ENCODE peak calls at places on chromosomes 13 and 19, in four cellular contexts. I is K562, G is HepG2, U is A549. B is an unnamed sample.

GRCh38 chr19:39155114-39155700 is 29.6 kb downstream of the PAK4 start:
- DNase-seq in I (no peak), G (no peak), U (no peak), B (no peak)

GRCh38 chr13:27406178-27406939 is 18.1 kb upstream of the GTF3A start:
- DNase-seq in G (peak), U (peak), I (peak), B (no peak)

GRCh38 chr13:79491715-79492114 is 10.8 kb downstream of the NDFIP2 start:
- DNase-seq in G (no peak), I (no peak), U (no peak), B (no peak)

GRCh38 chr13:58238972-58239773 is 607.6 kb downstream of the PCDH17 start:
- DNase-seq in I (no peak), G (no peak), U (no peak), B (no peak)

GRCh38 chr19:31356587-31357314 is 7.5 kb upstream of the TSHZ3 start:
- DNase-seq in G (no peak), I (peak), U (no peak), B (no peak)

GRCh38 chr13:21297452-21297851 is 121.0 kb downstream of the MRPL57 start:
- DNase-seq in I (peak), G (no peak), U (no peak), B (no peak)

GRCh38 chr19:10566658-10567410 is 1.0 kb upstream of the KRI1 start:
- DNase-seq in U (no peak), I (peak), G (no peak), B (peak)

GRCh38 chr19:5545984-5546383 is 21.8 kb downstream of the TINCR start:
- DNase-seq in G (no peak), I (no peak), U (no peak), B (no peak)

GRCh38 chr13:63201493-63201892 is 1785.8 kb upstream of the PCDH20 start:
- DNase-seq in U (no peak), I (no peak), G (no peak), B (no peak)

GRCh38 chr19:10292789-10293636 is 3.3 kb downstream of the ICAM5 start:
- DNase-seq in G (no peak), I (peak), U (no peak), B (no peak)

GRCh38 chr19:801861-802496 is 4.7 kb downstream of the PTBP1 start:
- DNase-seq in I (no peak), U (no peak), G (no peak), B (no peak)

GRCh38 chr13:111976474-111977183 is 90.3 kb upstream of the SOX1 start:
- DNase-seq in G (no peak), I (no peak), U (no peak), B (no peak)

GRCh38 chr19:15195987-15196682 is 4.7 kb downstream of the NOTCH3 start:
- DNase-seq in G (no peak), I (no peak), U (no peak), B (no peak)
- TF ChIP-seq CHD4 in G (no peak), I (no peak), U (no peak), B (no peak)

GRCh38 chr13:46812398-46812797 is 15.4 kb upstream of the ESD start:
- DNase-seq in I (no peak), U (no peak), G (no peak), B (no peak)
- TF ChIP-seq POLR2AphosphoS2 in I (no peak), U (no peak), G (no peak), B (no peak)

DNA sequence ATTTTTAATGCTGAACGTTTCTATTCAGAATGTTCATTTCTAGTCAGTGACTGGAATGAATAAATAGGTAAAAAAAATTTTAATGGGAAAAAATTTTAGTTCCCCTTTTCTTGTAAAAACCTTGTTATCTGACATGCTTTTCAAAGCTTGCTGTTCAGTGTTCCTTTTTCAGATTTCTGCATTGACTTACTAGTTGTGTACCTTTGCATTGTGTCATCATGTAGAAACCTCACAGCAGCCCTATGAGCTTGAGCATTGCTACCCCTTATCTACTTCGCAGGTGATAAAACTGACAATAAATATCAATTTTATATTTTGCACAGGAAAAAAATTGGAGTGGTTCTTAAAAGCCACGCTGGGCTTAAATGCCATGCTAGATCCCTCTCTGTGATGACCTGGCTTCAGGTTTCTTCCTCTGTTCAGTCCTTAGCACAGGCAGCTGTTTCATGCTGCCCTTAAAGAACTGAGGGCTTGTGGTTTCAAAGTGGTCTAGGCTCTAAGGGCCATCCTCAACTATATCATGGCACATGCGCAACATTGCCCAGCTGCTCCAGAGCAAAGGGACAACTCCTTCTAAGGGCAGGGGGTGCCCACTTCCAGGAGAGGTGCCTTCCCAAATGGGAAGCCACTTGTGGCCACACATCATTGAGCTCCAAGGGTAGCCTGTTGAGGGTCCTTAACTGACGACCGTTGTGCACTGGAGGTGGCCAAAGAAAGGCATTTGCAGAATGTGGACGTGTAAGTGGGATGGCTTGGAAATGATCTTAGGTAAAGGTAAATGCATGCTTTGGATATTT is 7.5 kb downstream of the GPR183 start:
- DNase-seq in I (no peak), U (no peak), G (no peak), B (no peak)
- TF ChIP-seq CHD4 in I (no peak), U (no peak), G (no peak), B (no peak)

DNA sequence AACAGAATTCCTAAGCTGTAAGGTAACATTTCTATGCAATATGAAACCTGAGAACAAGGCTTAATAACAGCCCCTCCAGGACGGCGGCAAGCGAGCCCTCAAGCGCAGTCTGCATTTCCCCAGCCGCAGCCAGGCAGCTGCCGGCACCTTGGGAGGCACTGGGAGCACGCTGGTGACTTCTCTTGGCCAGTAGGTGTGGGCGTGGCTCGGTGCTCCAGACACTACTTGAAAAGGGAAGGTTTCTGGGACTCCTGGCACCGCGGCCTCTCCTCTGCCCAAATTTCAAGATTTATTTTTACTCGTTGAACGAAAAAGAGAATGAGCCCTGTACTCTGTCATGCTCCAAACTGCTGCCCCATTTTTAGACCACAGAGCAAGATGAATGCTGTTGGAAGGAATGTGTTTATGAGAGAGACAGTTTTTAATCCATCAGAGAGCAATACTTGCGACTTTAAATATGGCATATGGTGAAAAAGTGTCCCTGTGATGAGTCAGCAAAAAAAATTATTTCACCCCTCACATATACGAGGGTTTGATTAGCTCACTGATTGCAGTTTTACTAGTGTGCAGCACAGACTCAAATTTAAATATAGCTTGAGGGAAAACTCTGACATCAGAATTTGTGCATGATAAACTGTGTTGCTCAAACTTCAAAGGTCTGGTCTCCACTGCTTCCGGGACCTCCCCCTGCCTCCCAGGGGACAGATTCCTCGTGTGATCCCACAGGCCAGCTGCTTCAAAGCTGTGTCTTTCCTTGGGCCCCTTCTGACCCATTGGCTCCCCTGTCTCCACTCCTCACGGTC is 81.3 kb downstream of the COL4A2 start:
- DNase-seq in I (no peak), G (no peak), U (no peak), B (no peak)
- TF ChIP-seq POLR2AphosphoS2 in I (no peak), G (no peak), U (no peak), B (no peak)

GRCh38 chr19:44002566-44003460 is at the start of gene ZNF230:
- DNase-seq in U (peak), G (peak), I (peak), B (peak)

GRCh38 chr19:44007473-44007872 is 4.7 kb downstream of the ZNF230 start:
- DNase-seq in I (no peak), U (no peak), G (no peak), B (no peak)

GRCh38 chr19:44002212-44002565 is 568 bp upstream of the ZNF230 start:
- DNase-seq in U (peak), I (no peak), G (no peak), B (no peak)

GRCh38 chr19:44005968-44006367 is 3.2 kb downstream of the ZNF230 start:
- DNase-seq in U (no peak), I (no peak), G (no peak), B (no peak)

GRCh38 chr19:44003461-44004134 is 841 bp downstream of the ZNF230 start:
- DNase-seq in I (peak), G (peak), U (peak), B (no peak)
- TF ChIP-seq CHD4 in I (no peak), G (no peak), U (no peak), B (no peak)